ENCODE peak calls at places on chromosomes 13 and 19, in five cellular contexts. V, Q, E, D and J are unnamed samples.

GRCh38 chr13:26897706-26898550 is 137.3 kb upstream of the GPR12 start:
- DNase-seq in V (no peak), E (no peak), Q (no peak), D (no peak), J (no peak)

GRCh38 chr19:50893047-50893737 is 18.0 kb downstream of the KLK4 start:
- DNase-seq in V (no peak), D (no peak), Q (no peak), E (no peak), J (no peak)

GRCh38 chr13:48532473-48533206 is at the start of gene RCBTB2:
- DNase-seq in V (peak; percentile 99), D (peak; percentile 98), E (peak; percentile 98), Q (peak; percentile 93), J (peak; percentile 94)

GRCh38 chr19:35509861-35510625 is 3.4 kb downstream of the DMKN start:
- DNase-seq in D (peak; percentile 22), V (peak; percentile 61), E (peak; percentile 21), Q (peak; percentile 66), J (no peak)

GRCh38 chr19:51548891-51549305 is 17.4 kb upstream of the SIGLEC6 start:
- DNase-seq in V (no peak), Q (no peak), D (no peak), E (no peak), J (no peak)

GRCh38 chr19:14019100-14019499 is 8.8 kb upstream of the RLN3 start:
- DNase-seq in D (no peak), V (no peak), Q (no peak), E (no peak), J (no peak)

GRCh38 chr13:48241651-48242050 is 8.6 kb downstream of the ITM2B start:
- DNase-seq in Q (no peak), V (no peak), D (no peak), E (no peak), J (no peak)

GRCh38 chr13:50527612-50528509 is 315.6 kb downstream of the DLEU7 start:
- DNase-seq in E (peak; percentile 67), D (no peak), V (no peak), Q (no peak), J (no peak)

GRCh38 chr19:53868091-53868891 is 608 bp downstream of the MYADM start:
- DNase-seq in E (no peak), Q (no peak), V (peak; percentile 81), D (peak; percentile 52), J (peak; percentile 56)

GRCh38 chr13:41934994-41935393 is 25.9 kb downstream of the VWA8 start:
- DNase-seq in D (no peak), V (no peak), E (no peak), Q (no peak), J (no peak)

GRCh38 chr13:52091473-52091872 is 37.4 kb downstream of the NEK5 start:
- DNase-seq in E (no peak), D (no peak), Q (no peak), V (no peak), J (no peak)

GRCh38 chr13:82147526-82147925 is 1734.7 kb downstream of the SLITRK1 start:
- DNase-seq in V (no peak), Q (no peak), D (peak; percentile 2), E (no peak), J (no peak)

GRCh38 chr13:98978280-98978679 is 416 bp upstream of the DOCK9 start:
- DNase-seq in V (peak; percentile 39), Q (no peak), D (peak; percentile 72), E (no peak), J (peak; percentile 84)

GRCh38 chr13:95745752-95746151 is 68.8 kb downstream of the DNAJC3 start:
- DNase-seq in Q (no peak), V (peak; percentile 11), E (no peak), D (no peak), J (no peak)

GRCh38 chr19:48466571-48467325 is 2.4 kb upstream of the CYTH2 start:
- DNase-seq in E (no peak), V (peak; percentile 56), Q (no peak), D (no peak), J (peak; percentile 56)

GRCh38 chr19:14333101-14333871 is 48.0 kb upstream of the ADGRE5 start:
- DNase-seq in D (peak; percentile 20), Q (no peak), V (peak; percentile 75), E (no peak), J (no peak)

GRCh38 chr13:76795701-76796695 is 90.2 kb downstream of the KCTD12 start:
- DNase-seq in Q (no peak), E (no peak), D (peak; percentile 45), V (no peak), J (peak; percentile 65)

GRCh38 chr19:49932041-49932451 is 2.7 kb upstream of the NUP62 start:
- DNase-seq in E (no peak), Q (no peak), V (no peak), D (no peak), J (no peak)

GRCh38 chr19:49497047-49497789 is 984 bp downstream of the RPS11 start:
- DNase-seq in Q (peak; percentile 64), E (peak; percentile 63), V (peak; percentile 63), D (peak; percentile 65), J (peak; percentile 47)

GRCh38 chr13:21074601-21075302 is 13.4 kb upstream of the LATS2 start:
- DNase-seq in E (peak; percentile 30), Q (peak; percentile 22), V (peak; percentile 46), D (peak; percentile 32), J (no peak)

GRCh38 chr19:15508035-15508710 is at the start of gene CYP4F22:
- DNase-seq in E (no peak), D (no peak), V (no peak), Q (no peak), J (no peak)

GRCh38 chr13:65378943-65379519 is 1851.1 kb downstream of the PCDH9 start:
- DNase-seq in E (no peak), D (peak; percentile 53), Q (no peak), V (peak; percentile 25), J (no peak)

GRCh38 chr19:5600797-5601196 is 21.8 kb downstream of the SAFB2 start:
- DNase-seq in Q (no peak), E (no peak), V (no peak), D (no peak), J (no peak)
- H3K36me3 ChIP-seq in Q (peaks cover 75% of the 10 kb centered on the region), E (peaks cover 99% of the 10 kb centered on the region), V (peaks cover 85% of the 10 kb centered on the region), D (peaks cover 25% of the 10 kb centered on the region), J (peaks cover 86% of the 10 kb centered on the region)

DNA sequence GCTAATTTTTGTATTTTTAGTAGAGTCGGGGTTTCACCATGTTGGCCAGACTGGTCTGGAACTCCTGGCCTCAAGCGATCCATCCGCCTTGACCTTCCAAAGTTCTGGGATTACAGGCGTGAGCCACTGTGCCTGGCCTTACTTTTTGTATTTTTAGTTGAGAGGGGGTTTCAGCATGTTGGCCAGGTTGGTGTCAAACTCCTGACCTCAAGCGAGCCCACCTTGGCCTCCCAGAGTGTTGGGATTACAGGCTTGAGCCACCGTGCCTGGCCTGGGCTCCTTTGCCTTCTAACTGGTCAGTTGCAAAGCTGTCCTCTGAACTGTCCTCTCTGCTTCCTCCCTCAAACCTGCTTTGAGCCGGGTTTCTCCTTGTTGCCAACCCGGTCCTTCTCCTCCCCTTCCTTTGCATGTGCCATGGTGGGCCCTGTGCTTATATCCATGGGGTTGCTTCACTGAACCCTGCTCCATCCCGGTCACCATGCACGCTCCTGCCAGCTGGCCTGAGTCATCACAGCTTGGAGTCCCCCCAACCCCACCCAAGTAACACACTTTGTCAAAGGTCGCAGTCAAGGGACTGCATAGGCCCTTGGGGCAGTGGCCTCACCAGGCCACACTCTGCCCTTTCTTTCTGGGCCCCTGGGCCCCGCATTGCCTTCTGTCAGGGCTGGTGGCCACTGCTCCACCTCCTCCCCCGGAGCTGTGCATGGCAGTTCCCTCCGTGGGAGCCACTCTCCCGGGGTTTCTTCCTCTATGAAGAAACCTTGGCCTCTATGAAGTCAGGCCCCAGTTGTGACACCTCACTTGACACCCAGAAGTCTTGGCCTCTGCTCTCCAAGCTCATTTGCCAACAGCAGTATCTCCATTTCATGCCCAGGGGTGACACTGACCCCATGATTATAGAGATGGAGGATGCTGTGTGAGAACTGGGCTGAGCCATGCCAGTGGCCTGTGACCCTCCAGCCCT is 21.3 kb downstream of the WTIP start:
- DNase-seq in E (no peak), Q (no peak), V (no peak), D (peak; percentile 39), J (no peak)
- TF ChIP-seq CTCF in E (no peak), Q (no peak), V (no peak), D (no peak), J (no peak)

GRCh38 chr13:27979765-27980279 is 8.7 kb downstream of the URAD start:
- DNase-seq in D (no peak), V (no peak), Q (no peak), E (no peak), J (no peak)

GRCh38 chr13:27979001-27979643 is 9.4 kb downstream of the URAD start:
- DNase-seq in V (no peak), Q (no peak), D (no peak), E (no peak), J (no peak)

GRCh38 chr13:27976362-27977177 is 7.5 kb upstream of the CDX2 start:
- DNase-seq in V (no peak), Q (no peak), E (no peak), D (no peak), J (no peak)

GRCh38 chr13:27977476-27978300 is 8.6 kb upstream of the CDX2 start:
- DNase-seq in D (no peak), E (no peak), Q (no peak), V (no peak), J (no peak)

DNA sequence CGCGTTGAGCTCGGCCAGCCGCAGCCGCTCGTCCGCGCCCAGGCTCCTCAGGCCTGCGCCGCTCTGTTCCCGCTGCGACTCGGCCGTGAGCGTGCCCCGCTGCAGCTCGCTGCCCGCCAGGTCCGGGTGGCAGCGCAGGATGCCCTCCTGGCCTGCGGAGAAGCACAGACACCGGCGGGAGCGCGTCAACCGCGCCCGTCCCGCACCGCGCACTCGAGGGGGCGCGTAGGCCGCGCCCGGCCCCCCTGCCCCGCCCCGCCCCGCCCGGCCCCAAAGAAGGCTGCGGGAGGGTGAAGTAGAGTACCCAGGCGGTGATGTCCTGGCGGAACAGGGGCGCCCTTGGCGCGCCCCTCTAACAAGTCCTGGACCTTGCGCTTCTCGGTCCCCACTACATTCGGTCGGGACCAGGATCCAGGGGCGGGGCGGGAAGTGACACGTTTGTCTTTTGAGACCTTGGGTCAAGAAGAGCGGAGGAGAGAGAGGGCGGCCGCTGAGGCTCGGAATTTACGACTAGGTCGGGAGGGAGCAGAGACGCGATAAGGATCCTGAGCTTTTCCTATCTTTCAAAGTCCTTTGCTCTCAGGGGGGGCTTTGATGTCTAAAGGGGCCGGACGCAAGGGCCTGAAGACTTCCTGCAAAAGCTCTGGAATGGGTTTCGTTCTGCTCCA is 9.3 kb upstream of the CDX2 start:
- DNase-seq in Q (no peak), E (no peak), V (no peak), D (no peak), J (no peak)
- H3K27ac ChIP-seq in Q (no peak overlapping the region), E (no peak overlapping the region), V (no peak overlapping the region), D (no peak overlapping the region), J (no peak overlapping the region)

GRCh38 chr19:5707576-5708575 is 12.1 kb downstream of the LONP1 start:
- DNase-seq in E (no peak), V (no peak), D (no peak), Q (no peak), J (no peak)
- H3K36me3 ChIP-seq in E (peaks cover 83% of the 10 kb centered on the region), V (peaks cover 41% of the 10 kb centered on the region), D (peaks cover 51% of the 10 kb centered on the region), Q (peaks cover 34% of the 10 kb centered on the region), J (peaks cover 80% of the 10 kb centered on the region)

DNA sequence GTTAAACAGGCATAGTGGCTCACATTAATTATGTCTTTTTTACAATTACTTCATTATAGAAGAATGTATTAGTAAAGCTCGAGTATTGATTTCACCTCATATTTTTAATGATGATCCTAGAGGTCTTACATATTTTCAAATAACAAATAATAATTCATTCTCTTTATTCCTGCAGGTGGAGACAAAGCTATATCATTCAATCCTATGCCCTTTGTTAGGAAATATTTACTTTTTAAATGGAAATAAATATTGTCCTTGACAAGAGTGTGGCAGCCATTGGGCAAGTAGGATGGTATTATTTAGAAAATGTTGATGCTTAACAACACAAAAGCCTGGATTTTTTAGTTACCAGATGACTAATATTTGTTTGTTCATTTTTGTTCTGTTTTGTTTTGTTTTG is 127.6 kb downstream of the COG6 start:
- DNase-seq in V (peak; percentile 46), E (no peak), D (peak; percentile 14), Q (no peak), J (no peak)
- TF ChIP-seq CTCF in V (no peak), E (no peak), D (no peak), Q (no peak), J (no peak)